ENCODE peak calls at places on chromosomes 1 and 21, in eight cellular contexts. D, I, S, E, Y, M, F and U are unnamed samples.
A peak's percentile ranks its signal among the peaks of the same experiment; 100 is the strongest.

GRCh38 chr21:35658242-35658641 is 402.1 kb downstream of the SETD4 start:
- DNase-seq in D (peak; percentile 63), I (no peak), S (no peak), E (no peak), Y (peak; percentile 91), M (no peak), F (peak; percentile 89), U (peak; percentile 94)

GRCh38 chr21:38289697-38290096 is 32.9 kb downstream of the KCNJ15 start:
- DNase-seq in D (peak; percentile 99), I (no peak), S (peak; percentile 29), E (no peak), Y (peak; percentile 99), M (no peak), F (peak; percentile 98), U (peak; percentile 100)

GRCh38 chr1:74571875-74572274 is 59.5 kb upstream of the LRRC53 start:
- DNase-seq in D (no peak), I (no peak), S (no peak), E (no peak), Y (no peak), M (peak; percentile 22), F (no peak), U (no peak)

GRCh38 chr1:170049191-170049800 is 25.2 kb downstream of the KIFAP3 start:
- DNase-seq in D (no peak), I (no peak), S (no peak), E (no peak), Y (no peak), M (peak; percentile 52), F (no peak), U (no peak)

GRCh38 chr1:84428220-84428619 is 29.9 kb downstream of the DNASE2B start:
- DNase-seq in D (no peak), I (no peak), S (no peak), E (no peak), Y (no peak), M (no peak), F (no peak), U (no peak)

GRCh38 chr1:78722947-78723346 is 73.3 kb downstream of the IFI44 start:
- DNase-seq in D (peak; percentile 36), I (no peak), S (no peak), E (no peak), Y (peak; percentile 77), M (no peak), F (peak; percentile 36), U (no peak)

GRCh38 chr1:215054266-215054665 is 28.3 kb upstream of the KCNK2 start:
- DNase-seq in D (no peak), I (no peak), S (no peak), E (no peak), Y (no peak), M (no peak), F (no peak), U (no peak)

GRCh38 chr1:234433563-234434285 is 45.3 kb downstream of the TARBP1 start:
- DNase-seq in D (peak; percentile 66), I (no peak), S (no peak), E (no peak), Y (peak; percentile 61), M (no peak), F (peak; percentile 81), U (peak; percentile 74)

GRCh38 chr21:17527240-17527639 is 14.4 kb downstream of the CXADR start:
- DNase-seq in D (peak; percentile 81), I (no peak), S (no peak), E (no peak), Y (peak; percentile 83), M (no peak), F (peak; percentile 41), U (no peak)

GRCh38 chr1:92858564-92859399 is 26.9 kb downstream of the RPL5 start:
- DNase-seq in D (peak; percentile 90), I (peak; percentile 74), S (no peak), E (no peak), Y (peak; percentile 91), M (peak; percentile 85), F (peak; percentile 85), U (peak; percentile 86)

GRCh38 chr1:8364528-8365442 is 46.9 kb downstream of the SLC45A1 start:
- DNase-seq in D (no peak), I (no peak), S (no peak), E (no peak), Y (no peak), M (no peak), F (no peak), U (no peak)

GRCh38 chr1:51898090-51898734 is 19.7 kb upstream of the NRDC start:
- DNase-seq in D (peak; percentile 89), I (no peak), S (no peak), E (no peak), Y (peak; percentile 93), M (no peak), F (peak; percentile 97), U (peak; percentile 93)

GRCh38 chr21:38323721-38324591 is 67.2 kb downstream of the KCNJ15 start:
- DNase-seq in D (peak; percentile 92), I (no peak), S (no peak), E (no peak), Y (peak; percentile 88), M (peak; percentile 7), F (peak; percentile 94), U (peak; percentile 100)

GRCh38 chr1:101163406-101163770 is 73.4 kb upstream of the S1PR1 start:
- DNase-seq in D (no peak), I (no peak), S (no peak), E (no peak), Y (no peak), M (no peak), F (no peak), U (no peak)

GRCh38 chr21:35491920-35492678 is 443.0 kb upstream of the RUNX1 start:
- DNase-seq in D (no peak), I (no peak), S (no peak), E (no peak), Y (no peak), M (no peak), F (no peak), U (no peak)

GRCh38 chr1:29636936-29637335 is 400.6 kb downstream of the PTPRU start:
- DNase-seq in D (no peak), I (no peak), S (no peak), E (no peak), Y (no peak), M (no peak), F (no peak), U (no peak)

GRCh38 chr1:239321877-239322276 is 64.5 kb upstream of the CHRM3 start:
- DNase-seq in D (no peak), I (no peak), S (no peak), E (no peak), Y (no peak), M (no peak), F (no peak), U (no peak)

GRCh38 chr1:56516539-56517252 is 62.7 kb downstream of the PLPP3 start:
- DNase-seq in D (peak; percentile 48), I (peak; percentile 66), S (no peak), E (no peak), Y (peak; percentile 62), M (no peak), F (peak; percentile 65), U (peak; percentile 72)

DNA sequence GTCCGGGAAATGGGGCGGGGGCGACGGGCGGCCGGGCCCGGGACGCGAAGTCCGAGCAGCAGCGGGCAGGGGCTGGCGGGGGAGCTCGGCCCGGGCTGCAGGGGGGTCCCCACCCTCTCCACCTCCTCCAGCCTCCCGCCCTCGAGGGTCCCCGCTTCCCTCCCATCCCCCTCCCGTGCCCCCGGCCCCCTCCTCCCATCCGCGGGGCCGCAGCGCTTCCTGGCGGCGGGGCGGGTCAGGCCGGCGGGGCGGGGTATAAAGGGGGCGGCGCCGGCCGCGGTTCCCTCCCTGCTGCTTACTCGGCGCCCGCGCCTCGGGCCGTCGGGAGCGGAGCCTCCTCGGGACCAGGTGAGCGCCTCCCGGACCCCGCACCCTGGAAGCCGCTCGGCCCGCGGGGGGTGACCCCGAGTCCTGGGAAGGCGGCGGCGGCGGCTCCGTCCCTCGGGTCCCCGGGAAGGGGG is at the start of gene COL6A2:
- DNase-seq in D (peak; percentile 63), I (peak; percentile 39), S (peak; percentile 8), E (peak; percentile 10), Y (peak; percentile 59), M (peak; percentile 82), F (peak; percentile 71), U (peak; percentile 72)
- H3K4me3 ChIP-seq in D (peak within 1 kb of the TSS; percentile 78), I (no peak within 1 kb of the TSS), S (peak within 1 kb of the TSS; percentile 85), E (peak within 1 kb of the TSS; percentile 40), Y (peak within 1 kb of the TSS; percentile 70), M (peak within 1 kb of the TSS; percentile 64), F (peak within 1 kb of the TSS; percentile 97), U (peak within 1 kb of the TSS; percentile 85)

DNA sequence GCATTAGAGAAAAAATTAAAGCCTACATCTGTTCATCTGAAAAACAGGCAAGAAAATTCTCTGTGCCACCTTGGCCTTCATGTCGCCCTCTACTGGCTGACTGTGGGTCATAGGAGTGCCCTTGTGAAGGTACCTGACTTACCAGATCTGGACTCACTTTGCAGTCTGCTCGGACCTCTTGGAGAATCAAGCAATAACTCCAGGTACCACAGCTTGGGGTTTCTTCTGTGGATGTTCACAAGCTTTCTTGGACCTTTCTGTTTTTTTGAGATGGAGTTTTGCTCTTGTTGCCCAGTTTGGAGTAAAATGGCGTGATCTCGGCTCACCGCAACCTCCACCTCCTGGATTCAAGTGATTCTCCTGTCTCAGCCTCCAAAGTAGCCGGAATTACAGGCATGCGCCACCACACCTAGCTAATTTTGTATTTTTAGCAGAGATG is 2.4 kb upstream of the PRAMEF18 start:
- DNase-seq in D (no peak), I (peak; percentile 58), S (no peak), E (no peak), Y (no peak), M (no peak), F (no peak), U (no peak)
- TF ChIP-seq CTCF in D (no peak), I (peak; percentile 6), S (no peak), E (peak; percentile 24), Y (no peak), M (no peak), F (no peak), U (peak; percentile 21)

DNA sequence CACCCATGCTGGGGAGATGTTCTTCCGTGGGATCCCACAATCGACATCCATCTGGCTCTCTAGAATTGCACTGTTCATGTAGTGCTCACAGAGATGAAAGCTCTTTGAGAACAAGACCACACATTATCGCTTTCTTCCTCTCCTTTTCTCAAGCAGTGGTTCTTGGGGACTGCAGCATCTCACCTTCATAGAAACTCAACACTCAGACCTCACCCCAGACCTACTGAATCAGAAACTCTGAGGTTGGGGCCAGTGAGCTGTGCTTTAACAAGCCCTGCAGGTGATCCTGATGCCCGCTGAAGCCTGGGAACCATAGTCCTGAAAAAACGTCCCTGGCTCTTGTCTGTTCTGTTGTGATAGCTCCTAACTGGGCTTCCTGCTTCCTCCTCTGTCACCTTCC is 251.3 kb upstream of the FGGY start:
- DNase-seq in D (no peak), I (no peak), S (no peak), E (no peak), Y (no peak), M (no peak), F (no peak), U (no peak)
- H3K4me3 ChIP-seq in D (no peak overlapping the region), I (no peak overlapping the region), S (no peak overlapping the region), E (no peak overlapping the region), Y (no peak overlapping the region), M (no peak overlapping the region), F (no peak overlapping the region), U (no peak overlapping the region)

DNA sequence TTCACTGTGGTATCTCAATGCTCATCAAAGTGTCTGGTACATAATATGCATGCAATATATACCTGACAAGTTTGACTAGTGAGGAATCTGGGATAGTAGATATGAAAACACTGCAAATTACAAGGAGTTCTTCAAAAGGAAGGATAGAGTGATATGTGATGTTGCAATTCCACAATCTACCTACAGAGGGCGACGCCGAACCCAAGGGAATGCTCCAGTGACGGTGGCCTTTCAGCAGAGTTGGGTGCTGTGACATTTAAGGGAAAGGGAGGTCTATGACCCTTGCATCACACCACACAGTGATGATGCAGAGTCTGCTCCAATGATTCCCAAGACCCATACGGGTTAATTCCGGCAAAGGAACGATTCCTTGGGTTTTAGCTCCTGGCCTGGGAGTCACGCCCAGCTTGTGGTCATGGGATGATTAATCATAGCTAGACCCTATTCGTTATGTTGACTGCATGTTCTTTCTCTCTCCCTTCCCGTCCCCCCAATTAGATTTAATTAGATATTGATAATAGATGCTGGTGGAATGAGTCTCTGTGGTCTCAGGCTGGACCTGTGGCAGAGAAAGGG is 123.0 kb upstream of the IGSF21 start:
- DNase-seq in D (peak; percentile 2), I (peak; percentile 28), S (no peak), E (no peak), Y (peak; percentile 2), M (peak; percentile 47), F (no peak), U (peak; percentile 33)
- TF ChIP-seq CTCF in D (peak; percentile 36), I (peak; percentile 18), S (no peak), E (peak; percentile 68), Y (peak; percentile 47), M (peak; percentile 49), F (peak; percentile 17), U (peak; percentile 61)